ENCODE peak calls at places on chromosomes 5 and 9, in four cellular contexts. Q is AG08396; B is NCI-H2171; R is activated T-helper 2 cell treated with anti-CD3 and anti-CD28 coated beads, Interferon-gamma antibody, Interleukin-2, Interleukin-4, amounts not matched to agents 10 μg/mL and 5 μg/mL and 100 μg/mL, durations not matched to agents 14 hours and 24 hours and 36 hours. F is an unnamed sample.

GRCh38 chr9:124660341-124660801 is 110.7 kb downstream of the NR6A1 start:
- DNase-seq in Q (peak), B (no peak), R (no peak), F (peak)

GRCh38 chr9:10843151-10843550 is 230.3 kb upstream of the PTPRD start:
- DNase-seq in Q (no peak), B (no peak), R (no peak), F (no peak)

GRCh38 chr5:77431286-77431685 is 60.8 kb downstream of the WDR41 start:
- DNase-seq in Q (no peak), B (no peak), R (no peak), F (no peak)

GRCh38 chr5:149125386-149125891 is 15.9 kb upstream of the ABLIM3 start:
- DNase-seq in Q (no peak), B (no peak), R (no peak), F (no peak)

GRCh38 chr5:8844847-8845246 is 701.0 kb downstream of the SEMA5A start:
- DNase-seq in Q (no peak), B (no peak), R (no peak), F (no peak)

GRCh38 chr5:79621056-79621455 is 8.8 kb downstream of the TENT2 start:
- DNase-seq in Q (no peak), B (no peak), R (no peak), F (no peak)

GRCh38 chr9:91195372-91196012 is 166.2 kb downstream of the AUH start:
- DNase-seq in Q (no peak), B (no peak), R (no peak), F (no peak)

GRCh38 chr9:86303316-86303975 is 21.1 kb upstream of the ISCA1 start:
- DNase-seq in Q (no peak), B (no peak), R (peak), F (no peak)

GRCh38 chr9:93143830-93144530 is 9.9 kb upstream of the NINJ1 start:
- DNase-seq in Q (no peak), B (no peak), R (peak), F (no peak)

GRCh38 chr9:85215936-85216335 is 525.8 kb downstream of the AGTPBP1 start:
- DNase-seq in Q (no peak), B (no peak), R (no peak), F (no peak)

GRCh38 chr9:93320591-93321219 is 130.8 kb upstream of the FAM120A start:
- DNase-seq in Q (no peak), B (no peak), R (no peak), F (no peak)

F was measured in NCI-H1092 treated with DMSO at 0.1 percent for 48 hours.